ENCODE peak calls at places on chromosomes 4 and X, in ten cellular contexts. O is right cardiac atrium, T is foreskin fibroblast, M is BJ, C is transverse colon, V is fibroblast of the aortic adventitia, B is cardiac muscle cell, X is ascending aorta, Z is stomach, Q is cardiac fibroblast. F is an unnamed sample.

GRCh38 chr4:72418458-72418857 is 150.6 kb downstream of the ADAMTS3 start:
- DNase-seq in X (no peak), T (peak), C (no peak), V (peak), O (peak), Q (peak), M (peak), Z (no peak), B (peak), F (no peak)

GRCh38 chrX:97936296-97936695 is 1052.6 kb downstream of the RPA4 start:
- DNase-seq in O (no peak), C (no peak), V (no peak), T (no peak), M (no peak), Z (no peak), Q (no peak), B (no peak), X (no peak), F (no peak)

GRCh38 chrX:123993326-123993725 is 31.8 kb downstream of the STAG2 start:
- DNase-seq in Z (no peak), V (peak), B (peak), O (no peak), T (peak), M (peak), Q (peak), X (no peak), C (no peak), F (no peak)

GRCh38 chr4:108834787-108835384 is 72.0 kb upstream of the ETNPPL start:
- DNase-seq in Z (no peak), C (no peak), X (no peak), O (no peak), V (peak), B (peak), T (no peak), Q (peak), M (no peak), F (peak)

GRCh38 chr4:37648084-37648817 is 37.9 kb downstream of the RELL1 start:
- DNase-seq in O (peak), V (peak), B (peak), M (peak), T (peak), Z (peak), C (peak), Q (peak), X (no peak), F (no peak)

GRCh38 chrX:23626651-23627050 is 40.6 kb upstream of the PRDX4 start:
- DNase-seq in T (no peak), M (no peak), X (no peak), Z (no peak), O (no peak), Q (no peak), C (no peak), V (no peak), B (no peak), F (no peak)

GRCh38 chr4:25075851-25076250 is 45.1 kb upstream of the LGI2 start:
- DNase-seq in T (no peak), X (no peak), Z (no peak), O (no peak), B (no peak), M (no peak), Q (no peak), V (no peak), C (no peak), F (no peak)

GRCh38 chrX:10103023-10103422 is 53.8 kb upstream of the CLCN4 start:
- DNase-seq in X (no peak), B (peak), O (no peak), M (peak), Z (no peak), C (no peak), T (peak), V (no peak), Q (peak), F (no peak)

GRCh38 chrX:95662200-95662599 is 1022.4 kb upstream of the DIAPH2 start:
- DNase-seq in C (no peak), B (no peak), X (no peak), O (no peak), V (no peak), M (no peak), Z (no peak), T (no peak), Q (no peak), F (no peak)

GRCh38 chr4:99947190-99947578 is 766 bp upstream of the DNAJB14 start:
- DNase-seq in B (no peak), Z (no peak), Q (no peak), C (no peak), V (peak), O (no peak), X (no peak), T (no peak), M (no peak), F (no peak)

GRCh38 chr4:183455431-183456145 is 11.2 kb downstream of the CDKN2AIP start:
- DNase-seq in Z (no peak), M (no peak), Q (no peak), C (no peak), X (no peak), T (no peak), O (no peak), B (no peak), V (no peak), F (no peak)

GRCh38 chr4:25795566-25796454 is 67.0 kb downstream of the SEL1L3 start:
- DNase-seq in M (peak), T (peak), X (no peak), V (peak), Q (peak), C (no peak), O (no peak), Z (no peak), B (peak), F (peak)

GRCh38 chr4:1401409-1402020 is 4.7 kb downstream of the NKX1-1 start:
- DNase-seq in X (no peak), Q (no peak), T (no peak), O (no peak), C (no peak), V (no peak), Z (peak), B (no peak), M (no peak), F (no peak)

DNA sequence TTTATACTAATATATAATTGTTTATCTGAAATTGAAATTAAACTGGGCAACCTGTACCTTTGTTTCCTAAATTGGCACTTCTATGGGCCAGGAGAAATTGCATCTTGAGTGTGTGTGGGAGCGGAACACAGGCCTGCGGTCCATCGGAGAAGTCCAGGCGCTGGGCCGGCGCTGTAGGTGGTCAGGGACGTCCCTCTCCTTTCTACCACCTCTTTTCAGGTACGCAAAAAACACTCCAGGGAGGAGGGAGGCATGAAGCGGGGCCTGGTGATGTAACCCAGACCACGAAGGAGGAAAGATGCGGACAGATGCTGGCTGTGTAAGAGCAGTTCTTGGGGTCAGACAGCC is 691 bp downstream of the MGAT4D start:
- DNase-seq in Q (no peak), X (no peak), V (no peak), T (no peak), Z (no peak), C (no peak), B (no peak), M (no peak), O (no peak), F (no peak)
- H3K4me3 ChIP-seq in Q (no peak), X (peak), V (no peak), T (no peak), Z (peak), C (no peak), B (peak), M (no peak), O (peak), F (no peak)

GRCh38 chr4:105805501-105806120 is 89.7 kb upstream of the NPNT start:
- DNase-seq in T (no peak), B (no peak), X (no peak), C (no peak), M (no peak), V (peak), Q (no peak), Z (no peak), O (no peak), F (no peak)

GRCh38 chr4:105808030-105808429 is 87.2 kb upstream of the NPNT start:
- DNase-seq in B (peak), Z (no peak), O (no peak), C (no peak), V (no peak), M (no peak), T (no peak), X (no peak), Q (no peak), F (no peak)

GRCh38 chr4:105807496-105807895 is 87.8 kb upstream of the NPNT start:
- DNase-seq in B (peak), Q (peak), T (peak), M (no peak), V (peak), O (no peak), Z (no peak), C (no peak), X (no peak), F (no peak)

GRCh38 chr4:105808459-105809041 is 86.7 kb upstream of the NPNT start:
- DNase-seq in X (no peak), O (no peak), B (peak), C (no peak), Z (no peak), Q (peak), T (peak), M (peak), V (peak), F (no peak)
- H3K4me3 ChIP-seq in X (peak), O (no peak), B (no peak), C (no peak), Z (peak), Q (no peak), T (peak), M (peak), V (no peak), F (no peak)

GRCh38 chrX:56783450-56783831 is 54.4 kb downstream of the NBDY start:
- DNase-seq in T (no peak), O (peak), B (no peak), V (peak), M (no peak), X (no peak), Q (no peak), Z (peak), C (peak), F (no peak)
- H3K4me3 ChIP-seq in T (no peak), O (no peak), B (no peak), V (peak), M (no peak), X (peak), Q (no peak), Z (no peak), C (peak), F (no peak)

DNA sequence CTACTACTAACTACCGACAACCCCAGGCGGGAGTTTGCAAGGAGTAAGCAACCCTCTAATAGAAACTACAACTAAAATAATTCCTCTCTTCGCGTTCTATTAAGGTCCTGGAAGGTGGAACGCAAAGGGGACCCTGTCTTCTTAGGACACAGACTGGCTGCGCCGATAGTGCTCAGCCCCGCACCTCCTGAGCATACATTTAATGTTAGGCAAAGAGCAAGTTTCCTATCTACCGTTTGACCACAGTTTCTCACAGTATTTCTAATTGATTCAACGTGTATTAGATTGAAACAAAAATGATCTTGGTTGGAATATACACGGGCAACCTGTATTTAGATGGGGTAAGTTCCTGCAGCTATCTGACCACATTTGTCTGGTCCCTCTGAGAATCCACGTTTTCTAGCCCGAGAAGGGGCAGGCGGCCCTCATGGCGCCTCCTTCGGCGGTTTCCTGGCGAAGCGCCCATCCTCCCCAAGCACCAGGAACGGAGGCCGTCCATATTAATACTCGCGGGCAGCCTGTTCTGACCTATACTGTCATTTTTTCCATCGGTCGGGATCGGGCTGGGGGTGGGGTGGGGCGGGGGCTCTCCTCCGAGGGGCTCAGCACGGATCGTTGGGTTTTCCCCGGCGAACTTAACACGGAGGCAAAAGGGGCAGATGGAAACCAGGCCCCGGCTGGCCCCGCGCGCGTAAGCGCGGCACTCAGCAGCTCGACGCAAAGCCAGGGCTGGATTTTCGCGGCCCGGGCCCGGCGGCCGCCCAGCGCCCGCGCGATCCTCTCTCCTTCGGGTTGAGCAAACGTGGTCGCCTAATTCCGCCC is 77.0 kb upstream of the BCOR start:
- DNase-seq in Z (peak), V (no peak), T (no peak), O (peak), Q (peak), C (peak), X (no peak), M (no peak), B (peak), F (no peak)
- H3K4me3 ChIP-seq in Z (peak), V (peak), T (peak), O (peak), Q (peak), C (peak), X (peak), M (peak), B (peak), F (peak)

DNA sequence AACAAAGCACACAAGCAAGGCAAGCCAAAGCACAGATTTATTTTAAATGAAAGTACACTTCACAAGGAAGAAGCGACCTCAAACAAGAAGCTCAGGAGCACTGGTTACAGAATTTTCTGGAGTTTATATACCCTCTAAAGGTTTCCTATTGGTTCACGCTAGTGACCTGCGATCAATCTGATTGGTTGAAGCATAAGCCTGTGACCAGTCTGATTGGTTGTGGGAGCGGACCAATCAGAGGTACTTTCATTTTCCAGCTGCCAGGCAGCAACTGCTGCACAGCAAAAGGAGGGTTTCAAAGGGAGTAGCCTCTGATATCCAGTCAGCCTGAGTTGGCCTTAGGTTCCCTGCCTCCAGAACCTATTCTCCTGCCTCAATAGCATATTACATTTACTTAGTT is 4.6 kb upstream of the AREG start:
- DNase-seq in T (no peak), M (no peak), C (no peak), X (no peak), Z (no peak), Q (no peak), O (no peak), V (no peak), B (no peak), F (no peak)
- H3K4me3 ChIP-seq in T (no peak), M (no peak), C (no peak), X (no peak), Z (no peak), Q (no peak), O (no peak), V (no peak), B (no peak), F (no peak)

DNA sequence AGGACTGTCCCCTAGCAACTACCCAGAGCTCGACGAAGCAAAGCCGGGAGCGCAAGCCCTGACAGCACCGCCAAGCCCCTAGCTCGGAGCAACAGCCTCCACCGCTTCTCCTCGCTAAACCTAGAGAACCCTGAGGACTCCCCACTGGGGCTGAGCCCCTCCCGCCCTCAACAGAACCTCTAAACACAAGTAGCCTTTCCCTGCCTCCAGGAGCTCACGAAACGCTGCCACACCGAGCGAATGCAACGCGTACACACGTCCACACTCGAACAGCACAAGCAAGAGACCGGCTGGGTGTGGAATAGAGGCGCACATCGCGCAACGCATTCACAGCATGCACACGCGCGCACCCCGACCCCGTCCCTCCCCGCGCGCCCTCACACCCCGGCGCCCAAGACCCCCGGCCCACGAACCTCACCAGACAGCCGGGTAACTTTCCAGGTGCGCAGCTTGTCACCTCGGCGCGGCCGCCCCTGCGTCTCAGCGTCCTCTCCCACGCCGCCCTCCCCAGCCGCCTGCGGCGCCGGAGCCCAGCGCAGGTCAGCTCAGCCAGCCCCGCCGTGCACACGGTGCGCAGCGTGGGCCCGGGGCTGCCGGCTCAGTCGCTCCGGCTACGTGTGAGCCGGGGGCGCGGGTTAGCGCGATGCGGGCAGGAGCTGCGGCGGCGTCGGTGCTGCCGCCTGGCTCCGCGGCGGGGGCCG is 354 bp downstream of the PRKG2 start:
- DNase-seq in V (peak), X (no peak), Q (peak), M (no peak), B (peak), Z (no peak), C (peak), T (no peak), O (no peak), F (peak)
- H3K4me3 ChIP-seq in V (peak), X (peak), Q (peak), M (peak), B (peak), Z (peak), C (peak), T (peak), O (peak), F (peak)

DNA sequence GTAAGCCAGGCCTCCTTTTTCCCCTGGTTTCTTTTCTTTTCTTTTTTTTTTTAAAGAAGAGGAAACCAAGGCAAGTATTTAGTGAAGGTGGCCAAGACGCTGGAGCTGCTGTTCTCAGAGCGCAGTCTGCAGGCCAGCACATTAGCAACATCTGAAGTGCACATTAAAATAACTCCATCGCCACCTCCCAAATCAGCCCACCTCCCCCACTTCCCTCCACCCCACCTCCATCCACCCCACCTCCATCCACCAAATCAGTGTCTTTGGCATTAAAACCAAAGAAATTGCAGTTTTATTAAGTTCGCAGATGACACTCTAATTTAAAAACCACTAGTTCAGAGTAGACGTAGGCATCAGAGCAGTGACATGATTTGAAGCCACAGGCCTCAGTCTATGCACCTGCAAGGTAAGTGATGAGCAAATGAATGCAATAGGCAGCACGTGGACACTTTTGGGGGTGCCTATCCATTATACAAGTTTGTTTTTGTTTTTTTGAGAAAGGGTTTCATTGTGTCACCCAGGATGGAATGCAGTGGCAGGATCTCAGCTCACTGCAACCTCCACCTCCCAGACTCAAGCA is 88.1 kb upstream of the TRIM2 start:
- DNase-seq in C (no peak), V (no peak), Q (no peak), T (no peak), X (no peak), O (no peak), B (no peak), M (no peak), Z (no peak), F (no peak)
- H3K4me3 ChIP-seq in C (no peak), V (no peak), Q (peak), T (peak), X (peak), O (no peak), B (no peak), M (peak), Z (peak), F (no peak)

GRCh38 chrX:111581086-111581485 is 69.6 kb downstream of the SERTM2 start:
- DNase-seq in X (no peak), M (no peak), O (no peak), Z (no peak), B (no peak), T (no peak), Q (no peak), V (no peak), C (no peak), F (no peak)
- H3K4me3 ChIP-seq in X (no peak), M (no peak), O (no peak), Z (no peak), B (no peak), T (no peak), Q (no peak), V (no peak), C (no peak), F (no peak)

GRCh38 chrX:374566-374965 is 12.1 kb downstream of the PPP2R3B start:
- DNase-seq in Z (no peak), O (no peak), Q (no peak), C (no peak), B (no peak), M (no peak), X (no peak), V (no peak), T (peak), F (no peak)
- H3K4me3 ChIP-seq in Z (peak), O (peak), Q (peak), C (no peak), B (peak), M (peak), X (no peak), V (peak), T (peak), F (peak)

DNA sequence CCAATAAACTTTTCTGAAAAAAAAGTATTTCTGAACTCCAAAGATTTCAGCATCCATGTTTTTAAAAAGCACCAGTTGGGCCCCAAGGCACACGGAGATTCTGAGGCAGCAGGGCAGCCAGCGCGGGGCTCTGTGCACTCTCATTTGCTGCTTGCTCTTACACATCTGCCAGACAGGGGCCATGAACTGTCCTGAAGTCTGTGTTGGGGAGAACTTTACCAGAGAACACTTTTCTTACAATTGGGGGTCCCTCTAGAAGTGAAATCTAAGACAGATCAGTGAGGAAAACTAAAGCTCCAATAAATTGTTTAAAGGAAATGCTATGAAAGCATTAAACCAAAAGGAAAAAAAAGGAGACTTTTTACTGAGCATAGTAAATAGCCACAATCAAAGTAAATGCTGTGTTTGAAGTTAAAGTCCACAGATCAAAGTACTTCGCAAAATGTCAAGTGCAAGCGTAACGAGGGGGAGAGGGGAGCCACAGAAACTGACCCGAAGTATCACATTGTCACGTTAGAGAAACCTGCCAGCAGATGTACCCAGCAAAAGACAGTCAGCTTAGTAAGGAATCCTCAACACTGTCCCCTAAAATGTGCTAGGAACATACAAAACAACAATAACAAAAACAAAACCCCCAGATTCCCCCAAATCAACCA is 37.8 kb downstream of the SORBS2 start:
- DNase-seq in C (no peak), V (no peak), M (no peak), X (no peak), O (no peak), B (no peak), T (no peak), Z (no peak), Q (no peak), F (no peak)
- H3K4me3 ChIP-seq in C (no peak), V (no peak), M (no peak), X (peak), O (peak), B (peak), T (no peak), Z (peak), Q (peak), F (no peak)